ENCODE peak calls at places on chromosomes 7 and 10, in nine cellular contexts. One of them, this sample, is unnamed.
A peak's percentile ranks its signal among the peaks of the same experiment; 100 is the strongest.

GRCh38 chr10:17616403-17617030 is 657 bp downstream of the HACD1 start:
- DNase-seq in HFF-Myc: no peak
- DNase-seq in psoas muscle: peak; percentile 85
- DNase-seq in activated B cell treated with CpG ODN at 0.5 μM for 24 hours: peak; percentile 32
- DNase-seq in heart right ventricle: peak; percentile 79
- DNase-seq in testis: peak; percentile 84
- DNase-seq in neural crest cell: peak; percentile 50
- DNase-seq in sigmoid colon: peak; percentile 90
- DNase-seq in HCT116: peak; percentile 21
- DNase-seq in this sample: peak; percentile 28

GRCh38 chr10:96743988-96744585 is 23.8 kb upstream of the PIK3AP1 start:
- DNase-seq in HCT116: no peak
- DNase-seq in heart right ventricle: no peak
- DNase-seq in sigmoid colon: no peak
- DNase-seq in psoas muscle: no peak
- DNase-seq in activated B cell treated with CpG ODN at 0.5 μM for 24 hours: no peak
- DNase-seq in testis: no peak
- DNase-seq in HFF-Myc: no peak
- DNase-seq in neural crest cell: no peak
- DNase-seq in this sample: no peak

GRCh38 chr7:84629640-84630318 is 435.2 kb upstream of the SEMA3A start:
- DNase-seq in heart right ventricle: no peak
- DNase-seq in testis: no peak
- DNase-seq in HCT116: no peak
- DNase-seq in neural crest cell: no peak
- DNase-seq in sigmoid colon: no peak
- DNase-seq in activated B cell treated with CpG ODN at 0.5 μM for 24 hours: no peak
- DNase-seq in psoas muscle: no peak
- DNase-seq in HFF-Myc: no peak
- DNase-seq in this sample: no peak

GRCh38 chr10:121983828-121984227 is 5.1 kb upstream of the TACC2 start:
- DNase-seq in sigmoid colon: no peak
- DNase-seq in psoas muscle: no peak
- DNase-seq in testis: no peak
- DNase-seq in HCT116: no peak
- DNase-seq in neural crest cell: no peak
- DNase-seq in activated B cell treated with CpG ODN at 0.5 μM for 24 hours: no peak
- DNase-seq in HFF-Myc: no peak
- DNase-seq in heart right ventricle: no peak
- DNase-seq in this sample: no peak

GRCh38 chr10:133169173-133169947 is 9.3 kb downstream of the KNDC1 start:
- DNase-seq in HCT116: no peak
- DNase-seq in activated B cell treated with CpG ODN at 0.5 μM for 24 hours: no peak
- DNase-seq in testis: no peak
- DNase-seq in HFF-Myc: no peak
- DNase-seq in neural crest cell: no peak
- DNase-seq in psoas muscle: no peak
- DNase-seq in sigmoid colon: peak; percentile 55
- DNase-seq in heart right ventricle: no peak
- DNase-seq in this sample: no peak

GRCh38 chr10:70648427-70648826 is 23.9 kb upstream of the ADAMTS14 start:
- DNase-seq in HCT116: peak; percentile 40
- DNase-seq in heart right ventricle: no peak
- DNase-seq in testis: no peak
- DNase-seq in psoas muscle: no peak
- DNase-seq in neural crest cell: no peak
- DNase-seq in activated B cell treated with CpG ODN at 0.5 μM for 24 hours: no peak
- DNase-seq in HFF-Myc: no peak
- DNase-seq in sigmoid colon: no peak
- DNase-seq in this sample: no peak

GRCh38 chr10:70853031-70853430 is 35.3 kb downstream of the PCBD1 start:
- DNase-seq in testis: no peak
- DNase-seq in sigmoid colon: no peak
- DNase-seq in HFF-Myc: no peak
- DNase-seq in HCT116: no peak
- DNase-seq in activated B cell treated with CpG ODN at 0.5 μM for 24 hours: no peak
- DNase-seq in neural crest cell: no peak
- DNase-seq in psoas muscle: no peak
- DNase-seq in heart right ventricle: no peak
- DNase-seq in this sample: no peak

GRCh38 chr7:22990588-22990949 is 23.4 kb downstream of the HYCC1 start:
- DNase-seq in neural crest cell: no peak
- DNase-seq in HFF-Myc: peak; percentile 40
- DNase-seq in activated B cell treated with CpG ODN at 0.5 μM for 24 hours: no peak
- DNase-seq in psoas muscle: no peak
- DNase-seq in heart right ventricle: no peak
- DNase-seq in HCT116: no peak
- DNase-seq in testis: no peak
- DNase-seq in sigmoid colon: no peak
- DNase-seq in this sample: no peak

GRCh38 chr7:123681561-123681960 is 25.9 kb downstream of the LMOD2 start:
- DNase-seq in testis: no peak
- DNase-seq in HCT116: no peak
- DNase-seq in heart right ventricle: no peak
- DNase-seq in HFF-Myc: no peak
- DNase-seq in psoas muscle: no peak
- DNase-seq in sigmoid colon: no peak
- DNase-seq in activated B cell treated with CpG ODN at 0.5 μM for 24 hours: no peak
- DNase-seq in neural crest cell: no peak
- DNase-seq in this sample: no peak

GRCh38 chr7:32298403-32299132 is 191.6 kb downstream of the LSM5 start:
- DNase-seq in HCT116: no peak
- DNase-seq in neural crest cell: peak; percentile 16
- DNase-seq in psoas muscle: no peak
- DNase-seq in heart right ventricle: peak; percentile 39
- DNase-seq in activated B cell treated with CpG ODN at 0.5 μM for 24 hours: no peak
- DNase-seq in sigmoid colon: no peak
- DNase-seq in testis: no peak
- DNase-seq in HFF-Myc: no peak
- DNase-seq in this sample: no peak

GRCh38 chr10:130078120-130078519 is 32.5 kb downstream of the C10orf143 start:
- DNase-seq in HFF-Myc: no peak
- DNase-seq in sigmoid colon: no peak
- DNase-seq in activated B cell treated with CpG ODN at 0.5 μM for 24 hours: no peak
- DNase-seq in heart right ventricle: no peak
- DNase-seq in neural crest cell: no peak
- DNase-seq in psoas muscle: no peak
- DNase-seq in HCT116: no peak
- DNase-seq in testis: no peak
- DNase-seq in this sample: no peak

GRCh38 chr10:130076681-130077080 is 33.9 kb downstream of the C10orf143 start:
- DNase-seq in heart right ventricle: no peak
- DNase-seq in HCT116: no peak
- DNase-seq in testis: no peak
- DNase-seq in neural crest cell: no peak
- DNase-seq in activated B cell treated with CpG ODN at 0.5 μM for 24 hours: no peak
- DNase-seq in HFF-Myc: no peak
- DNase-seq in sigmoid colon: no peak
- DNase-seq in psoas muscle: no peak
- DNase-seq in this sample: no peak

GRCh38 chr10:130073912-130074311 is 36.7 kb downstream of the C10orf143 start:
- DNase-seq in heart right ventricle: no peak
- DNase-seq in HFF-Myc: no peak
- DNase-seq in activated B cell treated with CpG ODN at 0.5 μM for 24 hours: no peak
- DNase-seq in psoas muscle: no peak
- DNase-seq in sigmoid colon: no peak
- DNase-seq in neural crest cell: no peak
- DNase-seq in HCT116: no peak
- DNase-seq in testis: no peak
- DNase-seq in this sample: no peak

GRCh38 chr10:130072247-130072646 is 38.4 kb downstream of the C10orf143 start:
- DNase-seq in neural crest cell: no peak
- DNase-seq in psoas muscle: no peak
- DNase-seq in sigmoid colon: no peak
- DNase-seq in HFF-Myc: no peak
- DNase-seq in heart right ventricle: no peak
- DNase-seq in testis: no peak
- DNase-seq in activated B cell treated with CpG ODN at 0.5 μM for 24 hours: no peak
- DNase-seq in HCT116: no peak
- DNase-seq in this sample: no peak

GRCh38 chr10:130074639-130075038 is 36.0 kb downstream of the C10orf143 start:
- DNase-seq in psoas muscle: no peak
- DNase-seq in HCT116: no peak
- DNase-seq in neural crest cell: no peak
- DNase-seq in sigmoid colon: no peak
- DNase-seq in HFF-Myc: no peak
- DNase-seq in testis: no peak
- DNase-seq in activated B cell treated with CpG ODN at 0.5 μM for 24 hours: no peak
- DNase-seq in heart right ventricle: no peak
- DNase-seq in this sample: no peak
- TF ChIP-seq CTCF in psoas muscle: no peak
- TF ChIP-seq CTCF in HCT116: no peak
- TF ChIP-seq CTCF in neural crest cell: no peak
- TF ChIP-seq CTCF in sigmoid colon: no peak
- TF ChIP-seq CTCF in HFF-Myc: no peak
- TF ChIP-seq CTCF in testis: no peak
- TF ChIP-seq CTCF in activated B cell treated with CpG ODN at 0.5 μM for 24 hours: no peak
- TF ChIP-seq CTCF in heart right ventricle: no peak
- TF ChIP-seq CTCF in this sample: no peak

DNA sequence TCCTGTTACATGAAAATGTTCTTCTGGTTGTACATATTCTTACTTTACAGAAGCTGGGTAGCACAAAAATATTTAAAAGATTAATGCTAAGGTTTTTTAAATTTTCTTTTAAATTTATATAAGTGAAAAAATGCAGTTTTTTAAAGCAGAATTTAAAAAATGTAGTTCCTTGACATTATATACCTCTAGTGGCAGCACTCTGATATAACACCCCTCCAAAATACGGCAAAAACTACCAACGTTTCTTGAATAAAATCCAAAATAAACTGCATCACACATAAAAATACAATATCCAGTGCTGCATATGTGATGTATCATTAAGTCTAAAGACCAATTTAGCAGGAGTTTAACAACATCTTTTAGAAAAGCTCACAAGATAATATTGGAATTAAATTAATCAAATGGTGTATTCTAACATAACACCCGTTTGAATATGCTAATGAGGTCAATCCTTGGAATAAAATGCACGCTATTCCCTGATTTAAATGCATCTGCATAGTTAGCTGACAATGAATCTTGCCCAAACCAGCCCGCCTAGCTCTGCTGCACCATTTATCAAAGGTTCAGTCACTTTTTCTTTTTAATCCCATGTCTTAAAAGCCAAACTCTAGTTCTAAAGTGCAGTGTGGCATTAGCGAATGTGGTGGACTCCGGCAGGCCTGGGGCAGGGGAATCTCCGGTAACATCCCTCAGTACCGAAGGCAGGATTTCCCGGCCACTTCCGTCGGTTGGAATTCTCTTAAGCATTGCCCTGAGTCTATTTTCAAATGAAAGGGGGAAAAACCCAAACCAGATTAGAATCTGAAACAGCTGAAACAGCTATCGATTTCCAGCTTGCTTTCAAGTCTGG is 1.2 kb downstream of the TCERG1L start:
- DNase-seq in HCT116: no peak
- DNase-seq in activated B cell treated with CpG ODN at 0.5 μM for 24 hours: no peak
- DNase-seq in psoas muscle: no peak
- DNase-seq in testis: no peak
- DNase-seq in HFF-Myc: no peak
- DNase-seq in heart right ventricle: no peak
- DNase-seq in sigmoid colon: no peak
- DNase-seq in neural crest cell: no peak
- DNase-seq in this sample: no peak
- TF ChIP-seq CTCF in HCT116: peak; percentile 16
- TF ChIP-seq CTCF in activated B cell treated with CpG ODN at 0.5 μM for 24 hours: no peak
- TF ChIP-seq CTCF in psoas muscle: peak; percentile 11
- TF ChIP-seq CTCF in testis: no peak
- TF ChIP-seq CTCF in HFF-Myc: peak; percentile 10
- TF ChIP-seq CTCF in heart right ventricle: peak; percentile 15
- TF ChIP-seq CTCF in sigmoid colon: no peak
- TF ChIP-seq CTCF in neural crest cell: peak; percentile 69
- TF ChIP-seq CTCF in this sample: no peak

DNA sequence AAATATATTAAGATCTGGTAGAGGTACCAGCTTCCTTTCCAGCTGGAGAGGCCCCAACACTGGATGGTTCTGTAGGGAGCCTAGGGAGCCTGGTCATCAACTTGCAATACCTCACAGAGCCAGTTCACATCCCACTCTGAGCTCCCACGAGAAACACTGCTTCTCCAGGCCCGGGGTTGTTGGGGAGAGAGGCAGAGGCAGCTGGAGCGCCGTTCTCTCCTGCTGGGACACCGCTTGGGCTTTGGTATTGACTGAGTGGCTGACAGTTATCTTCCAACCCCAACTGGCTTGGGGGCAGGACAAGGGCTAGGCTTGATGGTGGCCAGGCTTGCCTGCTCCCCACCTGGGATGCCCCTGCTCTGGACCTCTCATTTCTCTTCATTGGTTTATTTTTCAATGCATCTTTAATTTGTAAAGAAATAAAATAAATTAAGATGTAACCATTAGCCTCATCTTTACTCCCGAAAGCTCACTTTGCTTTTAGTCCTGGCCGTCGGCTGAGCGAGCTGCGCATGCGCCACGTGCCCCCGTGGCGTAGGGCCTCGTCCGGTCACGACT is 10.0 kb upstream of the CHCHD1 start:
- DNase-seq in testis: peak; percentile 93
- DNase-seq in HFF-Myc: no peak
- DNase-seq in neural crest cell: no peak
- DNase-seq in heart right ventricle: peak; percentile 93
- DNase-seq in HCT116: peak; percentile 48
- DNase-seq in psoas muscle: peak; percentile 91
- DNase-seq in sigmoid colon: peak; percentile 95
- DNase-seq in activated B cell treated with CpG ODN at 0.5 μM for 24 hours: peak; percentile 27
- DNase-seq in this sample: no peak
- TF ChIP-seq CTCF in testis: no peak
- TF ChIP-seq CTCF in HFF-Myc: no peak
- TF ChIP-seq CTCF in neural crest cell: no peak
- TF ChIP-seq CTCF in heart right ventricle: no peak
- TF ChIP-seq CTCF in HCT116: peak; percentile 25
- TF ChIP-seq CTCF in psoas muscle: no peak
- TF ChIP-seq CTCF in sigmoid colon: no peak
- TF ChIP-seq CTCF in activated B cell treated with CpG ODN at 0.5 μM for 24 hours: no peak
- TF ChIP-seq CTCF in this sample: no peak

GRCh38 chr7:117179701-117180100 is 143.2 kb downstream of the WNT2 start:
- DNase-seq in psoas muscle: no peak
- DNase-seq in testis: no peak
- DNase-seq in heart right ventricle: no peak
- DNase-seq in sigmoid colon: no peak
- DNase-seq in HFF-Myc: no peak
- DNase-seq in activated B cell treated with CpG ODN at 0.5 μM for 24 hours: no peak
- DNase-seq in neural crest cell: no peak
- DNase-seq in HCT116: no peak
- DNase-seq in this sample: no peak

GRCh38 chr7:117183729-117184128 is 139.1 kb downstream of the WNT2 start:
- DNase-seq in sigmoid colon: no peak
- DNase-seq in psoas muscle: no peak
- DNase-seq in neural crest cell: no peak
- DNase-seq in testis: no peak
- DNase-seq in HCT116: no peak
- DNase-seq in heart right ventricle: no peak
- DNase-seq in HFF-Myc: no peak
- DNase-seq in activated B cell treated with CpG ODN at 0.5 μM for 24 hours: no peak
- DNase-seq in this sample: no peak

GRCh38 chr7:117173001-117173400 is 149.9 kb downstream of the WNT2 start:
- DNase-seq in HFF-Myc: no peak
- DNase-seq in testis: no peak
- DNase-seq in activated B cell treated with CpG ODN at 0.5 μM for 24 hours: no peak
- DNase-seq in HCT116: no peak
- DNase-seq in heart right ventricle: no peak
- DNase-seq in sigmoid colon: no peak
- DNase-seq in psoas muscle: no peak
- DNase-seq in neural crest cell: no peak
- DNase-seq in this sample: no peak

GRCh38 chr7:117176311-117176710 is 146.5 kb downstream of the WNT2 start:
- DNase-seq in testis: no peak
- DNase-seq in heart right ventricle: no peak
- DNase-seq in HCT116: no peak
- DNase-seq in HFF-Myc: no peak
- DNase-seq in neural crest cell: no peak
- DNase-seq in sigmoid colon: no peak
- DNase-seq in psoas muscle: no peak
- DNase-seq in activated B cell treated with CpG ODN at 0.5 μM for 24 hours: no peak
- DNase-seq in this sample: no peak

GRCh38 chr7:117178600-117178999 is 144.3 kb downstream of the WNT2 start:
- DNase-seq in neural crest cell: no peak
- DNase-seq in testis: no peak
- DNase-seq in heart right ventricle: no peak
- DNase-seq in HFF-Myc: no peak
- DNase-seq in sigmoid colon: no peak
- DNase-seq in activated B cell treated with CpG ODN at 0.5 μM for 24 hours: no peak
- DNase-seq in psoas muscle: no peak
- DNase-seq in HCT116: no peak
- DNase-seq in this sample: no peak
- TF ChIP-seq CTCF in neural crest cell: no peak
- TF ChIP-seq CTCF in testis: no peak
- TF ChIP-seq CTCF in heart right ventricle: no peak
- TF ChIP-seq CTCF in HFF-Myc: no peak
- TF ChIP-seq CTCF in sigmoid colon: no peak
- TF ChIP-seq CTCF in activated B cell treated with CpG ODN at 0.5 μM for 24 hours: no peak
- TF ChIP-seq CTCF in psoas muscle: no peak
- TF ChIP-seq CTCF in HCT116: no peak
- TF ChIP-seq CTCF in this sample: no peak

This sample was measured in natural killer cell.